ENCODE peak calls at places on chromosomes 12 and 14, in eight cellular contexts. One of them, this sample, is unnamed.
A peak's percentile ranks its signal among the peaks of the same experiment; 100 is the strongest.

GRCh38 chr12:90682398-90682797 is 272.6 kb downstream of the CCER1 start:
- DNase-seq in pancreas: no peak
- DNase-seq in CD4-positive, alpha-beta memory T cell: no peak
- DNase-seq in upper lobe of right lung: no peak
- DNase-seq in osteoblast: peak; percentile 43
- DNase-seq in Panc1: no peak
- DNase-seq in HCT116: no peak
- DNase-seq in keratinocyte: no peak
- DNase-seq in this sample: no peak

GRCh38 chr12:119505001-119505400 is 88.6 kb upstream of the TMEM233 start:
- DNase-seq in pancreas: no peak
- DNase-seq in CD4-positive, alpha-beta memory T cell: no peak
- DNase-seq in HCT116: peak; percentile 32
- DNase-seq in Panc1: no peak
- DNase-seq in keratinocyte: no peak
- DNase-seq in osteoblast: peak; percentile 68
- DNase-seq in upper lobe of right lung: no peak
- DNase-seq in this sample: no peak

GRCh38 chr12:12441891-12442461 is 85.1 kb downstream of the BORCS5 start:
- DNase-seq in Panc1: no peak
- DNase-seq in upper lobe of right lung: no peak
- DNase-seq in CD4-positive, alpha-beta memory T cell: peak; percentile 84
- DNase-seq in HCT116: no peak
- DNase-seq in pancreas: no peak
- DNase-seq in osteoblast: no peak
- DNase-seq in keratinocyte: peak; percentile 21
- DNase-seq in this sample: no peak

GRCh38 chr12:52380271-52380694 is 5.2 kb downstream of the KRT84 start:
- DNase-seq in HCT116: no peak
- DNase-seq in pancreas: no peak
- DNase-seq in CD4-positive, alpha-beta memory T cell: no peak
- DNase-seq in upper lobe of right lung: peak; percentile 74
- DNase-seq in keratinocyte: no peak
- DNase-seq in Panc1: no peak
- DNase-seq in osteoblast: peak; percentile 90
- DNase-seq in this sample: no peak

GRCh38 chr14:35158951-35159653 is 36.8 kb downstream of the PRORP start:
- DNase-seq in CD4-positive, alpha-beta memory T cell: no peak
- DNase-seq in Panc1: no peak
- DNase-seq in keratinocyte: no peak
- DNase-seq in HCT116: no peak
- DNase-seq in pancreas: no peak
- DNase-seq in upper lobe of right lung: no peak
- DNase-seq in osteoblast: no peak
- DNase-seq in this sample: no peak

GRCh38 chr12:66044731-66045130 is 85.8 kb downstream of the LLPH start:
- DNase-seq in HCT116: no peak
- DNase-seq in pancreas: no peak
- DNase-seq in upper lobe of right lung: no peak
- DNase-seq in keratinocyte: no peak
- DNase-seq in osteoblast: no peak
- DNase-seq in Panc1: no peak
- DNase-seq in CD4-positive, alpha-beta memory T cell: no peak
- DNase-seq in this sample: no peak

GRCh38 chr14:69101331-69101826 is 51.5 kb downstream of the DCAF5 start:
- DNase-seq in keratinocyte: no peak
- DNase-seq in pancreas: no peak
- DNase-seq in osteoblast: peak; percentile 82
- DNase-seq in HCT116: peak; percentile 21
- DNase-seq in Panc1: no peak
- DNase-seq in upper lobe of right lung: no peak
- DNase-seq in CD4-positive, alpha-beta memory T cell: no peak
- DNase-seq in this sample: no peak

GRCh38 chr12:111123390-111123789 is 203.0 kb upstream of the MYL2 start:
- DNase-seq in HCT116: no peak
- DNase-seq in CD4-positive, alpha-beta memory T cell: no peak
- DNase-seq in pancreas: no peak
- DNase-seq in osteoblast: no peak
- DNase-seq in keratinocyte: no peak
- DNase-seq in upper lobe of right lung: no peak
- DNase-seq in Panc1: no peak
- DNase-seq in this sample: no peak

GRCh38 chr12:111905502-111905901 is 63.5 kb downstream of the MAPKAPK5 start:
- DNase-seq in CD4-positive, alpha-beta memory T cell: no peak
- DNase-seq in Panc1: no peak
- DNase-seq in keratinocyte: no peak
- DNase-seq in upper lobe of right lung: no peak
- DNase-seq in pancreas: no peak
- DNase-seq in HCT116: no peak
- DNase-seq in osteoblast: no peak
- DNase-seq in this sample: no peak

GRCh38 chr12:108793756-108794441 is 62.6 kb upstream of the CORO1C start:
- DNase-seq in Panc1: no peak
- DNase-seq in keratinocyte: no peak
- DNase-seq in pancreas: no peak
- DNase-seq in HCT116: no peak
- DNase-seq in CD4-positive, alpha-beta memory T cell: no peak
- DNase-seq in upper lobe of right lung: peak; percentile 61
- DNase-seq in osteoblast: no peak
- DNase-seq in this sample: no peak

GRCh38 chr14:51607677-51608076 is 44.0 kb upstream of the FRMD6 start:
- DNase-seq in keratinocyte: no peak
- DNase-seq in osteoblast: no peak
- DNase-seq in upper lobe of right lung: no peak
- DNase-seq in HCT116: no peak
- DNase-seq in CD4-positive, alpha-beta memory T cell: no peak
- DNase-seq in Panc1: no peak
- DNase-seq in pancreas: peak; percentile 17
- DNase-seq in this sample: peak; percentile 40
- H3K4me3 ChIP-seq in keratinocyte: no peak overlapping the region
- H3K4me3 ChIP-seq in osteoblast: peak overlapping the region; percentile 20
- H3K4me3 ChIP-seq in upper lobe of right lung: no peak overlapping the region
- H3K4me3 ChIP-seq in HCT116: no peak overlapping the region
- H3K4me3 ChIP-seq in CD4-positive, alpha-beta memory T cell: no peak overlapping the region
- H3K4me3 ChIP-seq in Panc1: no peak overlapping the region
- H3K4me3 ChIP-seq in pancreas: no peak overlapping the region
- H3K4me3 ChIP-seq in this sample: no peak overlapping the region

DNA sequence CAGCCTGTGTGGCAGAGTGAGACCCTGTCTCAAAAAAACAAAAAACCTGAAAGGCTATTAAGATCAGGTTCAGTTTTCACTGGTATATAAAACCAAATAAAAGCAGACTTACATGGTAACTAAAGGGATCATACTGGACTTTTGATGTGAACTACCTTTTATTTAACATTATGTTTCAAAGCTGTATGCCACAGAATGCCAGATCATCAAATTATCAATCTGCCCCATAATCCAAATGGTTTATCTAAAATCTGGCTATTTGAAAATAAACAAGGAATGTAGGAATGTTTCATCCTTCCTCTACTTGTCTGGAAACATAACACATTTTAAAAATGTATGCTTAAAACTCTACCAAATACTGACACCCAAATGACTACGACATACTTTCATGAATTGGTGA is 14.2 kb downstream of the NID2 start:
- DNase-seq in keratinocyte: no peak
- DNase-seq in HCT116: no peak
- DNase-seq in upper lobe of right lung: no peak
- DNase-seq in Panc1: no peak
- DNase-seq in CD4-positive, alpha-beta memory T cell: no peak
- DNase-seq in osteoblast: no peak
- DNase-seq in pancreas: no peak
- DNase-seq in this sample: no peak
- H3K4me1 ChIP-seq in keratinocyte: no peaks in the 10 kb centered on the region
- H3K4me1 ChIP-seq in HCT116: no peaks in the 10 kb centered on the region
- H3K4me1 ChIP-seq in upper lobe of right lung: peaks cover 13% of the 10 kb centered on the region
- H3K4me1 ChIP-seq in Panc1: no peaks in the 10 kb centered on the region
- H3K4me1 ChIP-seq in CD4-positive, alpha-beta memory T cell: no peaks in the 10 kb centered on the region
- H3K4me1 ChIP-seq in osteoblast: peaks cover 62% of the 10 kb centered on the region
- H3K4me1 ChIP-seq in pancreas: peaks cover 6% of the 10 kb centered on the region
- H3K4me1 ChIP-seq in this sample: no peaks in the 10 kb centered on the region

GRCh38 chr12:74292351-74293194 is 245.1 kb upstream of the ATXN7L3B start:
- DNase-seq in CD4-positive, alpha-beta memory T cell: no peak
- DNase-seq in keratinocyte: no peak
- DNase-seq in HCT116: no peak
- DNase-seq in Panc1: no peak
- DNase-seq in osteoblast: no peak
- DNase-seq in upper lobe of right lung: no peak
- DNase-seq in pancreas: no peak
- DNase-seq in this sample: peak; percentile 73
- H3K27ac ChIP-seq in CD4-positive, alpha-beta memory T cell: no peak overlapping the region
- H3K27ac ChIP-seq in keratinocyte: no peak overlapping the region
- H3K27ac ChIP-seq in HCT116: no peak overlapping the region
- H3K27ac ChIP-seq in Panc1: no peak overlapping the region
- H3K27ac ChIP-seq in osteoblast: no peak overlapping the region
- H3K27ac ChIP-seq in upper lobe of right lung: no peak overlapping the region
- H3K27ac ChIP-seq in pancreas: no peak overlapping the region
- H3K27ac ChIP-seq in this sample: no peak overlapping the region

GRCh38 chr12:49345048-49345839 is 1.4 kb upstream of the DNAJC22 start:
- DNase-seq in upper lobe of right lung: peak; percentile 70
- DNase-seq in HCT116: no peak
- DNase-seq in keratinocyte: no peak
- DNase-seq in osteoblast: peak; percentile 91
- DNase-seq in Panc1: no peak
- DNase-seq in CD4-positive, alpha-beta memory T cell: no peak
- DNase-seq in pancreas: no peak
- DNase-seq in this sample: no peak
- H3K4me3 ChIP-seq in upper lobe of right lung: peak overlapping the region; percentile 19
- H3K4me3 ChIP-seq in HCT116: no peak overlapping the region
- H3K4me3 ChIP-seq in keratinocyte: peak overlapping the region; percentile 54
- H3K4me3 ChIP-seq in osteoblast: peak overlapping the region; percentile 67
- H3K4me3 ChIP-seq in Panc1: peak overlapping the region; percentile 31
- H3K4me3 ChIP-seq in CD4-positive, alpha-beta memory T cell: no peak overlapping the region
- H3K4me3 ChIP-seq in pancreas: peak overlapping the region; percentile 34
- H3K4me3 ChIP-seq in this sample: peak overlapping the region; percentile 13

GRCh38 chr14:106222736-106223135 is 696.4 kb downstream of the TMEM121 start:
- DNase-seq in keratinocyte: no peak
- DNase-seq in upper lobe of right lung: no peak
- DNase-seq in pancreas: no peak
- DNase-seq in CD4-positive, alpha-beta memory T cell: no peak
- DNase-seq in HCT116: no peak
- DNase-seq in osteoblast: no peak
- DNase-seq in Panc1: no peak
- DNase-seq in this sample: no peak
- H3K4me1 ChIP-seq in keratinocyte: no peaks in the 10 kb centered on the region
- H3K4me1 ChIP-seq in upper lobe of right lung: no peaks in the 10 kb centered on the region
- H3K4me1 ChIP-seq in pancreas: no peaks in the 10 kb centered on the region
- H3K4me1 ChIP-seq in CD4-positive, alpha-beta memory T cell: peaks cover 27% of the 10 kb centered on the region
- H3K4me1 ChIP-seq in HCT116: no peaks in the 10 kb centered on the region
- H3K4me1 ChIP-seq in osteoblast: no peaks in the 10 kb centered on the region
- H3K4me1 ChIP-seq in Panc1: no peaks in the 10 kb centered on the region
- H3K4me1 ChIP-seq in this sample: no peaks in the 10 kb centered on the region

GRCh38 chr12:54587315-54587821 is 1.1 kb downstream of the PPP1R1A start:
- DNase-seq in pancreas: no peak
- DNase-seq in CD4-positive, alpha-beta memory T cell: no peak
- DNase-seq in Panc1: no peak
- DNase-seq in osteoblast: no peak
- DNase-seq in HCT116: no peak
- DNase-seq in keratinocyte: no peak
- DNase-seq in upper lobe of right lung: no peak
- DNase-seq in this sample: no peak
- H3K27ac ChIP-seq in pancreas: no peak overlapping the region
- H3K27ac ChIP-seq in CD4-positive, alpha-beta memory T cell: no peak overlapping the region
- H3K27ac ChIP-seq in Panc1: no peak overlapping the region
- H3K27ac ChIP-seq in osteoblast: no peak overlapping the region
- H3K27ac ChIP-seq in HCT116: no peak overlapping the region
- H3K27ac ChIP-seq in keratinocyte: no peak overlapping the region
- H3K27ac ChIP-seq in upper lobe of right lung: no peak overlapping the region
- H3K27ac ChIP-seq in this sample: no peak overlapping the region

GRCh38 chr12:79069009-79069408 is 204.4 kb downstream of the SYT1 start:
- DNase-seq in upper lobe of right lung: no peak
- DNase-seq in pancreas: no peak
- DNase-seq in keratinocyte: no peak
- DNase-seq in HCT116: no peak
- DNase-seq in osteoblast: no peak
- DNase-seq in CD4-positive, alpha-beta memory T cell: no peak
- DNase-seq in Panc1: no peak
- DNase-seq in this sample: no peak
- H3K4me3 ChIP-seq in upper lobe of right lung: no peak overlapping the region
- H3K4me3 ChIP-seq in pancreas: no peak overlapping the region
- H3K4me3 ChIP-seq in keratinocyte: no peak overlapping the region
- H3K4me3 ChIP-seq in HCT116: no peak overlapping the region
- H3K4me3 ChIP-seq in osteoblast: no peak overlapping the region
- H3K4me3 ChIP-seq in CD4-positive, alpha-beta memory T cell: no peak overlapping the region
- H3K4me3 ChIP-seq in Panc1: no peak overlapping the region
- H3K4me3 ChIP-seq in this sample: no peak overlapping the region

GRCh38 chr12:124917841-124918621 is 3.6 kb upstream of the UBC start:
- DNase-seq in HCT116: no peak
- DNase-seq in osteoblast: no peak
- DNase-seq in CD4-positive, alpha-beta memory T cell: no peak
- DNase-seq in Panc1: no peak
- DNase-seq in upper lobe of right lung: no peak
- DNase-seq in pancreas: no peak
- DNase-seq in keratinocyte: no peak
- DNase-seq in this sample: no peak
- H3K4me1 ChIP-seq in HCT116: peaks cover 53% of the 10 kb centered on the region
- H3K4me1 ChIP-seq in osteoblast: peaks cover 50% of the 10 kb centered on the region
- H3K4me1 ChIP-seq in CD4-positive, alpha-beta memory T cell: peaks cover 81% of the 10 kb centered on the region
- H3K4me1 ChIP-seq in Panc1: peaks cover 56% of the 10 kb centered on the region
- H3K4me1 ChIP-seq in upper lobe of right lung: peaks cover 62% of the 10 kb centered on the region
- H3K4me1 ChIP-seq in pancreas: peaks cover 17% of the 10 kb centered on the region
- H3K4me1 ChIP-seq in keratinocyte: peaks cover 58% of the 10 kb centered on the region
- H3K4me1 ChIP-seq in this sample: peaks cover 29% of the 10 kb centered on the region

GRCh38 chr12:53480425-53481107 is 18.7 kb downstream of the MAP3K12 start:
- DNase-seq in HCT116: no peak
- DNase-seq in pancreas: no peak
- DNase-seq in keratinocyte: no peak
- DNase-seq in CD4-positive, alpha-beta memory T cell: no peak
- DNase-seq in Panc1: no peak
- DNase-seq in osteoblast: no peak
- DNase-seq in upper lobe of right lung: no peak
- DNase-seq in this sample: no peak
- H3K27ac ChIP-seq in HCT116: no peak overlapping the region
- H3K27ac ChIP-seq in pancreas: no peak overlapping the region
- H3K27ac ChIP-seq in keratinocyte: no peak overlapping the region
- H3K27ac ChIP-seq in CD4-positive, alpha-beta memory T cell: no peak overlapping the region
- H3K27ac ChIP-seq in Panc1: peak overlapping the region; percentile 13
- H3K27ac ChIP-seq in osteoblast: peak overlapping the region; percentile 60
- H3K27ac ChIP-seq in upper lobe of right lung: no peak overlapping the region
- H3K27ac ChIP-seq in this sample: no peak overlapping the region